ENCODE peak calls at places on chromosomes 5 and 9, in seven cellular contexts. One of them, this sample, is unnamed.

GRCh38 chr5:83368317-83368716 is 103.2 kb upstream of the VCAN start:
- DNase-seq in effector memory CD4-positive, alpha-beta T cell: no peak
- DNase-seq in uterus: no peak
- DNase-seq in PC-9: no peak
- DNase-seq in body of pancreas: no peak
- DNase-seq in sigmoid colon: no peak
- DNase-seq in tibial nerve: no peak
- DNase-seq in this sample: no peak

GRCh38 chr9:7802666-7803065 is 3.1 kb upstream of the DMAC1 start:
- DNase-seq in tibial nerve: no peak
- DNase-seq in body of pancreas: no peak
- DNase-seq in effector memory CD4-positive, alpha-beta T cell: no peak
- DNase-seq in sigmoid colon: no peak
- DNase-seq in uterus: no peak
- DNase-seq in PC-9: no peak
- DNase-seq in this sample: no peak

GRCh38 chr5:172731286-172732073 is 39.5 kb downstream of the DUSP1 start:
- DNase-seq in tibial nerve: no peak
- DNase-seq in body of pancreas: peak; percentile 96
- DNase-seq in sigmoid colon: no peak
- DNase-seq in effector memory CD4-positive, alpha-beta T cell: no peak
- DNase-seq in uterus: no peak
- DNase-seq in PC-9: peak; percentile 89
- DNase-seq in this sample: no peak

GRCh38 chr9:16202913-16203734 is 650.3 kb downstream of the CCDC171 start:
- DNase-seq in effector memory CD4-positive, alpha-beta T cell: no peak
- DNase-seq in sigmoid colon: no peak
- DNase-seq in uterus: no peak
- DNase-seq in tibial nerve: no peak
- DNase-seq in body of pancreas: no peak
- DNase-seq in PC-9: peak; percentile 39
- DNase-seq in this sample: no peak

GRCh38 chr5:169181785-169182184 is 119.2 kb downstream of the SLIT3 start:
- DNase-seq in body of pancreas: no peak
- DNase-seq in uterus: no peak
- DNase-seq in sigmoid colon: no peak
- DNase-seq in PC-9: no peak
- DNase-seq in tibial nerve: no peak
- DNase-seq in effector memory CD4-positive, alpha-beta T cell: no peak
- DNase-seq in this sample: no peak

GRCh38 chr5:36495638-36496010 is 110.8 kb upstream of the SLC1A3 start:
- DNase-seq in sigmoid colon: no peak
- DNase-seq in PC-9: no peak
- DNase-seq in tibial nerve: no peak
- DNase-seq in uterus: no peak
- DNase-seq in body of pancreas: no peak
- DNase-seq in effector memory CD4-positive, alpha-beta T cell: no peak
- DNase-seq in this sample: no peak

GRCh38 chr9:89375181-89375760 is 57.0 kb downstream of the SECISBP2 start:
- DNase-seq in effector memory CD4-positive, alpha-beta T cell: no peak
- DNase-seq in body of pancreas: no peak
- DNase-seq in tibial nerve: no peak
- DNase-seq in PC-9: no peak
- DNase-seq in uterus: no peak
- DNase-seq in sigmoid colon: no peak
- DNase-seq in this sample: peak; percentile 37

GRCh38 chr5:38323645-38324295 is 65.4 kb downstream of the EGFLAM start:
- DNase-seq in PC-9: no peak
- DNase-seq in uterus: no peak
- DNase-seq in body of pancreas: no peak
- DNase-seq in tibial nerve: no peak
- DNase-seq in sigmoid colon: no peak
- DNase-seq in effector memory CD4-positive, alpha-beta T cell: no peak
- DNase-seq in this sample: no peak

GRCh38 chr5:141362719-141363118 is 1.2 kb upstream of the PCDHGA5 start:
- DNase-seq in PC-9: no peak
- DNase-seq in tibial nerve: no peak
- DNase-seq in effector memory CD4-positive, alpha-beta T cell: no peak
- DNase-seq in body of pancreas: no peak
- DNase-seq in sigmoid colon: no peak
- DNase-seq in uterus: no peak
- DNase-seq in this sample: no peak

DNA sequence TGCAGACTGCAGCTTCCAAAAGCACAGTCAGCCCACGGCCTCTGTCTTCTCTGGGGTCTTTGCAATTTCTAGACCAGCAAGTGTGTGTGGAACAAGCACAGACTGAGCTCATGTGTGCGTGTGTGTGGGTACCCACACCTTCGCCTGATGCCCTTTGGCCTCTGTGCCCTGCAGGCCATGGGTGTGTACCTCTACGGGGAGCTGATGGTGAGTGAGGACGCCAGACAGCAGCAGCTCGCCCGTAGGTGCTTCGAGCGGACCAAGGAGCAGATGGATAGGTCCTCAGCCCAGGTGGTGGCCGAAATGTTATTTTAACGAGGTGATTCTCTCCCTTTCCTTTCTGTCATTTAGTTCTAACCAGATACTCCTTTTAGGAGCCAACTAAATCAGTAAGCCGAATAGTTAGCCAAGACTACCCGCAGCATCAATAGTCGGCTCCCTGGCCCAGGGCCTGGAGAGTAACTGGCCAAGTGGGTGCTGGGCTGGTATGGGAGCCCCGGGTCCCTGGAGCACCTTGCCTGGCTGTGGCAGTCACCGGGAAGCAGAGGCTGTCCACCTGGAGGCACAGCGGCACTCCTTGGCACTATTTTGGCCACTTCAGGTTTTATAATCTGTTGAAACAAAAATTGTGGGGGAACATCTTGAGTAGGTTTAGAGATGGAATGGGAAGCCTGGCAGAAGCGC is 235.0 kb downstream of the FANCC start:
- DNase-seq in tibial nerve: no peak
- DNase-seq in body of pancreas: peak; percentile 29
- DNase-seq in sigmoid colon: peak; percentile 60
- DNase-seq in PC-9: no peak
- DNase-seq in uterus: no peak
- DNase-seq in effector memory CD4-positive, alpha-beta T cell: no peak
- DNase-seq in this sample: no peak
- H3K36me3 ChIP-seq in tibial nerve: peaks cover 66% of the 10 kb centered on the region
- H3K36me3 ChIP-seq in body of pancreas: no peaks in the 10 kb centered on the region
- H3K36me3 ChIP-seq in sigmoid colon: peaks cover 59% of the 10 kb centered on the region
- H3K36me3 ChIP-seq in PC-9: peaks cover 24% of the 10 kb centered on the region
- H3K36me3 ChIP-seq in uterus: no peaks in the 10 kb centered on the region
- H3K36me3 ChIP-seq in effector memory CD4-positive, alpha-beta T cell: no peaks in the 10 kb centered on the region
- H3K36me3 ChIP-seq in this sample: no peaks in the 10 kb centered on the region

DNA sequence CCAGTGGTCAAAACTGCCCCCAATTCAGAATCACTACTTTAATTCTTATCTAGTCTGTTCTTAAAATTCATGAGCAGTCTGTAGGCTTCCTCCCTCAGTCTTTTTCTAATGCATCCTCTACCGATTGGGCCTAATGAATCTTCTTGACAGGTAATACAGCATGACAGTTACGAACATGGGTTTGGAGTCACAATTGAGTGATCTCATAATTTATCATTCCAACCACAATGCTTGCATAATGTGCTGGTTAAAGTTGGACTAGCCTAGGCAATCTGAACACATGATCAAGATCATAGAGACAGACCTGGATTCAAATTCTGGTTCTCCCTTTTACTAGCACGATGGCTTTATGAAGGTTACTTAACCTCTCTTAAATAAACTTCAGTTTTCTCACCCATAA is 33.1 kb upstream of the SETD9 start:
- DNase-seq in PC-9: no peak
- DNase-seq in body of pancreas: no peak
- DNase-seq in uterus: no peak
- DNase-seq in tibial nerve: no peak
- DNase-seq in sigmoid colon: no peak
- DNase-seq in effector memory CD4-positive, alpha-beta T cell: no peak
- DNase-seq in this sample: no peak
- H3K36me3 ChIP-seq in PC-9: peaks cover 74% of the 10 kb centered on the region
- H3K36me3 ChIP-seq in body of pancreas: peaks cover 7% of the 10 kb centered on the region
- H3K36me3 ChIP-seq in uterus: no peaks in the 10 kb centered on the region
- H3K36me3 ChIP-seq in tibial nerve: peaks cover 75% of the 10 kb centered on the region
- H3K36me3 ChIP-seq in sigmoid colon: peaks cover 61% of the 10 kb centered on the region
- H3K36me3 ChIP-seq in effector memory CD4-positive, alpha-beta T cell: peaks cover 85% of the 10 kb centered on the region
- H3K36me3 ChIP-seq in this sample: peaks cover 27% of the 10 kb centered on the region

DNA sequence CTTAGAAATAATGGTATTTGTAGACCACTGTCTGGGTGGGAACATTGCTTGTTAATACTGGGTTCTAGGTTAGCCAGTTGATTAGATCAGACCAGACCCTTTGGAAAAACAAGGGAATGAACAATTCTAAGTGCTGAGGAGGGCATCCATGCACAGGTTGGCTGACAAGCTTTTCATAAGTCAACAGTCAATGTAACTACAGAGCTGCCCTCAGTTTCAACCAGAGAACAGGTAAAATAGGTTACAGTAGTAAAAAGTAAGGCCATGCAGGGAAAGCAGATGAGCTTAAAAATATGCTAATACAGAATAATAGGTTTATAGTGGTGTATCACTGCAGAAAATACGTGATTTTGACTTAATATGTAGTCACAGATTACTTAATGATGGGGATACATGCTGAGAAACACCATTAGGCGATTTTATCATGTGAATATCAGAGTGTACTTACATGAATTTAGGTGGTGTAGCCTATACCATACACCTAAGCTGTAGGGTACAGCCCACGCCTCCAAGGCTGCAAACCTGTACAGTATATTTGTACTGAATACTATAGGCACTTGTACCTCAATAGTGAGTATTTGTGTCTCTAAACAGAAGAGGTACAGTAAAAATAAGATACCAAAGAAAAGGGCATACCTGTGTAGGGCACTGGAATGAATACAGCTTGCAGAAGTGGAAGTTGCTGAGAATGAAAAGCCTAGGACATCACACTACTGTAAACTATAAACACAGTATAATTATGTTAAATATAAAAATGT is 6.1 kb upstream of the FGF18 start:
- DNase-seq in uterus: no peak
- DNase-seq in PC-9: no peak
- DNase-seq in effector memory CD4-positive, alpha-beta T cell: no peak
- DNase-seq in tibial nerve: no peak
- DNase-seq in sigmoid colon: no peak
- DNase-seq in body of pancreas: no peak
- DNase-seq in this sample: no peak
- H3K36me3 ChIP-seq in uterus: no peaks in the 10 kb centered on the region
- H3K36me3 ChIP-seq in PC-9: peaks cover 40% of the 10 kb centered on the region
- H3K36me3 ChIP-seq in effector memory CD4-positive, alpha-beta T cell: peaks cover 36% of the 10 kb centered on the region
- H3K36me3 ChIP-seq in tibial nerve: peaks cover 54% of the 10 kb centered on the region
- H3K36me3 ChIP-seq in sigmoid colon: peaks cover 57% of the 10 kb centered on the region
- H3K36me3 ChIP-seq in body of pancreas: no peaks in the 10 kb centered on the region
- H3K36me3 ChIP-seq in this sample: peaks cover 5% of the 10 kb centered on the region

DNA sequence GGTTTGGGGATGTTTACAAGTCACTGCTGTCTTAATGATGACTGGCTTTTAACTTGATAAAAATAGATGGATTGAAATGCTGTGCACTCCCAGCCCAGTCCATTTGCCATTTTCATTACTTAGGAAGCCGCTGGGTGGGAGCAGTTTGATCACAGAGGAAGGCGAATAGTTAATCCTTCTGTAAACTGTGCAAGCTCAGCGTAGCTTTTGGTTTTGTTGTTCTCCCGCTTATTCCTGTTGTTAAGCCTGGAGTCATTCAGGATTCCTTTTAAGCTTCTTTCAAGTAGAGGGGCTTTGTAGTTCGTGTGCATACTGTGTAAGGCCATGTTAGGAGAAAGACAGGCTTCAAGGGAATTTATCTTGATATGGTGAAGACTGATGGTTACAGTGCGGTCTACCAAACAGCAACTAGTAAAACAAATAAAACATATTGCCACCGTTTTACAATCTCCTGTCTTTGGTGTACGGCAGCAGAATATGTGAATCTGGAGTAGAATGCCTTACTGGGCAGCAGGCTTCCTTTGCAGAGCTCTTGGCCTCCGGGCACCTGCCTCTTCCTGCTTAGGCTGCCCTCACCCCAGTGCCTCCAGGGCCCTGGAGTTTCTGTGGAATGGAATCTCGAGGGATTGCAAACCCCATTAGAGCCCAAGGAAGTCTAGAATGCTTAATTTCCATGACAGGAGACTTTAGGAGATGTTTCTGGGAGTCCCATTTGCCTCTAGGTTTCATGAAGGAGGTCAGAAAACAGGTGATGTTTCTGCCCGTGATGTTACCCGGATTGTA is 141.4 kb downstream of the TRIO start:
- DNase-seq in PC-9: no peak
- DNase-seq in effector memory CD4-positive, alpha-beta T cell: no peak
- DNase-seq in body of pancreas: no peak
- DNase-seq in tibial nerve: no peak
- DNase-seq in sigmoid colon: no peak
- DNase-seq in uterus: no peak
- DNase-seq in this sample: no peak
- H3K36me3 ChIP-seq in PC-9: peaks cover 36% of the 10 kb centered on the region
- H3K36me3 ChIP-seq in effector memory CD4-positive, alpha-beta T cell: no peaks in the 10 kb centered on the region
- H3K36me3 ChIP-seq in body of pancreas: no peaks in the 10 kb centered on the region
- H3K36me3 ChIP-seq in tibial nerve: peaks cover 31% of the 10 kb centered on the region
- H3K36me3 ChIP-seq in sigmoid colon: peaks cover 24% of the 10 kb centered on the region
- H3K36me3 ChIP-seq in uterus: no peaks in the 10 kb centered on the region
- H3K36me3 ChIP-seq in this sample: no peaks in the 10 kb centered on the region

GRCh38 chr5:152077-152476 is 39.2 kb upstream of the LRRC14B start:
- DNase-seq in body of pancreas: no peak
- DNase-seq in effector memory CD4-positive, alpha-beta T cell: no peak
- DNase-seq in PC-9: no peak
- DNase-seq in tibial nerve: no peak
- DNase-seq in uterus: no peak
- DNase-seq in sigmoid colon: no peak
- DNase-seq in this sample: no peak

GRCh38 chr5:144941-145340 is 46.4 kb upstream of the LRRC14B start:
- DNase-seq in uterus: no peak
- DNase-seq in body of pancreas: no peak
- DNase-seq in tibial nerve: no peak
- DNase-seq in effector memory CD4-positive, alpha-beta T cell: no peak
- DNase-seq in sigmoid colon: no peak
- DNase-seq in PC-9: no peak
- DNase-seq in this sample: no peak

GRCh38 chr5:149745-150450 is 41.4 kb upstream of the LRRC14B start:
- DNase-seq in uterus: no peak
- DNase-seq in tibial nerve: no peak
- DNase-seq in effector memory CD4-positive, alpha-beta T cell: no peak
- DNase-seq in body of pancreas: no peak
- DNase-seq in sigmoid colon: no peak
- DNase-seq in PC-9: no peak
- DNase-seq in this sample: no peak

GRCh38 chr5:145585-146323 is 45.5 kb upstream of the LRRC14B start:
- DNase-seq in body of pancreas: no peak
- DNase-seq in effector memory CD4-positive, alpha-beta T cell: no peak
- DNase-seq in sigmoid colon: no peak
- DNase-seq in PC-9: no peak
- DNase-seq in tibial nerve: no peak
- DNase-seq in uterus: no peak
- DNase-seq in this sample: no peak

DNA sequence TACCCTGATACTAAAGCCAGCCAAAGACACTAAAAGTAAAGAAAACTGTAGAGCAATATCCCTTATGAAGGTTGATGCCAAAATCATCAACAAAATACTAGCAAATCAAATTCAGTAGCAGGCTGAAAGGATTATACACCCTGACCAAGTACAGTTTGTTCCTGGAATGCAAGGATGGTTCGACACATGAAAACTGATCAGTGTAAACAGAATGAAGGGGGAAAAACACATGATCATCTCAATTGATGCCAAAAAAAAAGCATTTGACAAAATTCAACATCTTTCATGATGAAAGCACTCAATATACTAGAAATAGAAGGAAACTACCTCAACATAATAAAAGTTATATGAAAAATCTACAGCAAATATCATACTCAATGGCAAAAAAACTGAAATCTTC is 43.5 kb upstream of the LRRC14B start:
- DNase-seq in effector memory CD4-positive, alpha-beta T cell: no peak
- DNase-seq in uterus: no peak
- DNase-seq in sigmoid colon: no peak
- DNase-seq in body of pancreas: no peak
- DNase-seq in tibial nerve: no peak
- DNase-seq in PC-9: no peak
- DNase-seq in this sample: no peak
- H3K36me3 ChIP-seq in effector memory CD4-positive, alpha-beta T cell: no peaks in the 10 kb centered on the region
- H3K36me3 ChIP-seq in uterus: no peaks in the 10 kb centered on the region
- H3K36me3 ChIP-seq in sigmoid colon: no peaks in the 10 kb centered on the region
- H3K36me3 ChIP-seq in body of pancreas: no peaks in the 10 kb centered on the region
- H3K36me3 ChIP-seq in tibial nerve: no peaks in the 10 kb centered on the region
- H3K36me3 ChIP-seq in PC-9: no peaks in the 10 kb centered on the region
- H3K36me3 ChIP-seq in this sample: no peaks in the 10 kb centered on the region

This sample was measured in CD8-positive, alpha-beta T cell.